ENCODE peak calls at places on chromosomes 13 and 19, in seven cellular contexts. S is GM23338, M is GM23248, X is HCT116, W is PC-3, V is MM.1S, A is hepatocyte. O is an unnamed sample.
A peak's percentile ranks its signal among the peaks of the same experiment; 100 is the strongest.

GRCh38 chr13:62502606-62503005 is 1087.0 kb upstream of the PCDH20 start:
- DNase-seq in S (no peak), M (no peak), X (no peak), W (no peak), V (no peak), A (no peak), O (no peak)

GRCh38 chr13:39461685-39462266 is 141.2 kb downstream of the LHFPL6 start:
- DNase-seq in S (no peak), M (peak; percentile 17), X (no peak), W (no peak), V (no peak), A (no peak), O (no peak)

GRCh38 chr13:33633701-33634525 is 184.0 kb upstream of the RFC3 start:
- DNase-seq in S (no peak), M (peak; percentile 19), X (no peak), W (peak; percentile 30), V (no peak), A (no peak), O (no peak)

GRCh38 chr19:3471954-3472655 is 8.2 kb downstream of the SMIM24 start:
- DNase-seq in S (no peak), M (no peak), X (no peak), W (peak; percentile 8), V (no peak), A (no peak), O (no peak)

GRCh38 chr13:28355822-28356371 is 139.0 kb downstream of the FLT1 start:
- DNase-seq in S (no peak), M (peak; percentile 40), X (no peak), W (no peak), V (no peak), A (peak; percentile 60), O (no peak)

GRCh38 chr13:64675256-64675892 is 2554.8 kb downstream of the PCDH9 start:
- DNase-seq in S (no peak), M (peak; percentile 66), X (no peak), W (peak; percentile 76), V (no peak), A (peak; percentile 13), O (peak; percentile 36)

GRCh38 chr19:34237283-34237682 is 17.1 kb upstream of the GARRE1 start:
- DNase-seq in S (no peak), M (no peak), X (no peak), W (no peak), V (no peak), A (no peak), O (no peak)

GRCh38 chr19:32605544-32605943 is 24.6 kb downstream of the PDCD5 start:
- DNase-seq in S (no peak), M (no peak), X (no peak), W (no peak), V (no peak), A (no peak), O (no peak)

GRCh38 chr19:8324186-8325050 is 3.1 kb downstream of the RPS28 start:
- DNase-seq in S (peak; percentile 45), M (no peak), X (no peak), W (peak; percentile 32), V (peak; percentile 21), A (no peak), O (no peak)

GRCh38 chr13:102233566-102234208 is 168.2 kb downstream of the FGF14 start:
- DNase-seq in S (no peak), M (no peak), X (no peak), W (no peak), V (no peak), A (no peak), O (no peak)

GRCh38 chr19:55118401-55118991 is 1.1 kb upstream of the PPP1R12C start:
- DNase-seq in S (peak; percentile 97), M (peak; percentile 34), X (no peak), W (no peak), V (no peak), A (peak; percentile 55), O (peak; percentile 49)

GRCh38 chr13:19713186-19713965 is 69.4 kb downstream of the PSPC1 start:
- DNase-seq in S (no peak), M (peak; percentile 44), X (no peak), W (peak; percentile 46), V (no peak), A (no peak), O (no peak)

GRCh38 chr19:47274891-47275865 is 493 bp downstream of the INAFM1 start:
- DNase-seq in S (peak; percentile 62), M (peak; percentile 64), X (no peak), W (peak; percentile 1), V (no peak), A (no peak), O (no peak)

GRCh38 chr13:27770809-27771208 is 21.5 kb upstream of the GSX1 start:
- DNase-seq in S (peak; percentile 69), M (peak; percentile 32), X (peak; percentile 31), W (peak; percentile 56), V (peak; percentile 52), A (peak; percentile 43), O (no peak)

GRCh38 chr13:45809810-45810394 is 41.7 kb downstream of the SIAH3 start:
- DNase-seq in S (no peak), M (no peak), X (no peak), W (no peak), V (peak; percentile 16), A (no peak), O (no peak)

GRCh38 chr13:61833228-61833627 is 417.6 kb upstream of the PCDH20 start:
- DNase-seq in S (no peak), M (no peak), X (no peak), W (peak; percentile 49), V (no peak), A (no peak), O (no peak)

GRCh38 chr13:28449826-28450773 is 44.8 kb downstream of the FLT1 start:
- DNase-seq in S (no peak), M (peak; percentile 30), X (no peak), W (peak; percentile 28), V (no peak), A (no peak), O (no peak)

GRCh38 chr13:39257642-39258041 is 219.4 kb downstream of the NHLRC3 start:
- DNase-seq in S (no peak), M (no peak), X (no peak), W (no peak), V (no peak), A (no peak), O (no peak)

GRCh38 chr19:40503300-40503699 is 36.5 kb downstream of the SPTBN4 start:
- DNase-seq in S (peak; percentile 63), M (no peak), X (no peak), W (no peak), V (no peak), A (no peak), O (no peak)

GRCh38 chr19:28495046-28495445 is 717.9 kb downstream of the UQCRFS1 start:
- DNase-seq in S (no peak), M (no peak), X (no peak), W (no peak), V (no peak), A (no peak), O (no peak)

GRCh38 chr13:74273591-74273990 is 139.4 kb upstream of the KLF12 start:
- DNase-seq in S (no peak), M (peak; percentile 2), X (no peak), W (no peak), V (no peak), A (no peak), O (no peak)

GRCh38 chr19:54178581-54179261 is 5.8 kb upstream of the TMC4 start:
- DNase-seq in S (peak; percentile 91), M (peak; percentile 30), X (no peak), W (peak; percentile 42), V (no peak), A (no peak), O (no peak)

GRCh38 chr19:20278342-20278741 is 111.3 kb downstream of the ZNF486 start:
- DNase-seq in S (peak; percentile 90), M (peak; percentile 71), X (no peak), W (no peak), V (no peak), A (peak; percentile 39), O (peak; percentile 25)

GRCh38 chr13:112943309-112944125 is 25.5 kb upstream of the MCF2L start:
- DNase-seq in S (peak; percentile 72), M (peak; percentile 52), X (no peak), W (peak; percentile 28), V (no peak), A (peak; percentile 77), O (peak; percentile 60)

GRCh38 chr19:50300814-50301606 is 28.2 kb downstream of the KCNC3 start:
- DNase-seq in S (no peak), M (peak; percentile 83), X (peak; percentile 10), W (peak; percentile 94), V (no peak), A (no peak), O (peak; percentile 73)

GRCh38 chr19:47315125-47315821 is 5.6 kb downstream of the C5AR1 start:
- DNase-seq in S (peak; percentile 46), M (peak; percentile 98), X (peak; percentile 87), W (peak; percentile 91), V (peak; percentile 24), A (peak; percentile 90), O (peak; percentile 80)

GRCh38 chr19:50568321-50569022 is at the start of gene LRRC4B:
- DNase-seq in S (peak; percentile 85), M (no peak), X (no peak), W (no peak), V (no peak), A (peak; percentile 60), O (no peak)

GRCh38 chr13:40670307-40670706 is 3.9 kb upstream of the FOXO1 start:
- DNase-seq in S (no peak), M (no peak), X (no peak), W (no peak), V (no peak), A (no peak), O (no peak)

GRCh38 chr13:60590775-60591174 is 193.8 kb downstream of the TDRD3 start:
- DNase-seq in S (no peak), M (peak; percentile 21), X (no peak), W (no peak), V (no peak), A (no peak), O (no peak)

GRCh38 chr13:100301418-100301817 is 212.5 kb downstream of the PCCA start:
- DNase-seq in S (no peak), M (no peak), X (no peak), W (no peak), V (no peak), A (no peak), O (no peak)

GRCh38 chr13:49559006-49559405 is 26.4 kb downstream of the RCBTB1 start:
- DNase-seq in S (no peak), M (no peak), X (no peak), W (no peak), V (no peak), A (no peak), O (no peak)
- TF ChIP-seq EZH2 in S (no peak), M (no peak), X (no peak), W (no peak), V (no peak), A (no peak), O (no peak)

GRCh38 chr13:80055804-80056203 is 285.1 kb downstream of the SPRY2 start:
- DNase-seq in S (no peak), M (no peak), X (no peak), W (no peak), V (no peak), A (no peak), O (no peak)
- H3K9me2 ChIP-seq in S (peaks cover 8% of the 10 kb centered on the region), M (no peaks in the 10 kb centered on the region), X (no peaks in the 10 kb centered on the region), W (no peaks in the 10 kb centered on the region), V (no peaks in the 10 kb centered on the region), A (no peaks in the 10 kb centered on the region), O (no peaks in the 10 kb centered on the region)

GRCh38 chr19:11597202-11598102 is at the start of gene ZNF627:
- DNase-seq in S (peak; percentile 100), M (peak; percentile 99), X (peak; percentile 96), W (peak; percentile 99), V (peak; percentile 99), A (peak; percentile 100), O (peak; percentile 98)
- H3K27ac ChIP-seq in S (peak within 1 kb of the TSS; percentile 91), M (peak within 1 kb of the TSS; percentile 79), X (peak within 1 kb of the TSS; percentile 89), W (peak within 1 kb of the TSS; percentile 29), V (peak within 1 kb of the TSS; percentile 69), A (peak within 1 kb of the TSS; percentile 98), O (peak within 1 kb of the TSS; percentile 65)

GRCh38 chr19:1000591-1001537 is 645 bp downstream of the GRIN3B start:
- DNase-seq in S (peak; percentile 44), M (no peak), X (no peak), W (no peak), V (no peak), A (no peak), O (no peak)
- TF ChIP-seq EZH2 in S (no peak), M (peak; percentile 28), X (no peak), W (no peak), V (no peak), A (no peak), O (no peak)

O was measured in PC-9.